ENCODE peak calls at places on chromosomes 4 and X, in five cellular contexts. One of them, this sample, is unnamed.

GRCh38 chr4:11397819-11398610 is 30.7 kb downstream of the HS3ST1 start:
- DNase-seq in A549: no peak
- DNase-seq in tibial artery: no peak
- DNase-seq in NB4: no peak
- DNase-seq in fibroblast of pulmonary artery: no peak
- DNase-seq in this sample: no peak

GRCh38 chr4:88219099-88219498 is 60.7 kb upstream of the ABCG2 start:
- DNase-seq in A549: peak
- DNase-seq in tibial artery: no peak
- DNase-seq in NB4: peak
- DNase-seq in fibroblast of pulmonary artery: peak
- DNase-seq in this sample: peak

GRCh38 chr4:74583757-74584156 is 138.8 kb downstream of the AREG start:
- DNase-seq in A549: no peak
- DNase-seq in tibial artery: no peak
- DNase-seq in NB4: no peak
- DNase-seq in fibroblast of pulmonary artery: peak
- DNase-seq in this sample: no peak

GRCh38 chr4:30838346-30838745 is 118.2 kb downstream of the PCDH7 start:
- DNase-seq in A549: no peak
- DNase-seq in tibial artery: no peak
- DNase-seq in NB4: no peak
- DNase-seq in fibroblast of pulmonary artery: no peak
- DNase-seq in this sample: no peak

GRCh38 chrX:111561851-111562250 is 50.4 kb downstream of the SERTM2 start:
- DNase-seq in A549: no peak
- DNase-seq in tibial artery: no peak
- DNase-seq in NB4: no peak
- DNase-seq in fibroblast of pulmonary artery: no peak
- DNase-seq in this sample: no peak

GRCh38 chr4:60822986-60823385 is 377.1 kb upstream of the ADGRL3 start:
- DNase-seq in A549: no peak
- DNase-seq in tibial artery: no peak
- DNase-seq in NB4: no peak
- DNase-seq in fibroblast of pulmonary artery: no peak
- DNase-seq in this sample: no peak

GRCh38 chrX:9873360-9873759 is 87.1 kb downstream of the SHROOM2 start:
- DNase-seq in A549: no peak
- DNase-seq in tibial artery: no peak
- DNase-seq in NB4: no peak
- DNase-seq in fibroblast of pulmonary artery: no peak
- DNase-seq in this sample: no peak

GRCh38 chr4:143693856-143694255 is 6.6 kb downstream of the FREM3 start:
- DNase-seq in A549: no peak
- DNase-seq in tibial artery: no peak
- DNase-seq in NB4: no peak
- DNase-seq in fibroblast of pulmonary artery: no peak
- DNase-seq in this sample: no peak

GRCh38 chr4:123230061-123230460 is 166.5 kb upstream of the SPRY1 start:
- DNase-seq in A549: no peak
- DNase-seq in tibial artery: no peak
- DNase-seq in NB4: no peak
- DNase-seq in fibroblast of pulmonary artery: peak
- DNase-seq in this sample: no peak

GRCh38 chr4:165714650-165715049 is 158.4 kb upstream of the TLL1 start:
- DNase-seq in A549: no peak
- DNase-seq in tibial artery: no peak
- DNase-seq in NB4: no peak
- DNase-seq in fibroblast of pulmonary artery: no peak
- DNase-seq in this sample: no peak

GRCh38 chrX:70166601-70167590 is 10.4 kb upstream of the DGAT2L6 start:
- DNase-seq in A549: peak
- DNase-seq in tibial artery: no peak
- DNase-seq in NB4: peak
- DNase-seq in fibroblast of pulmonary artery: peak
- DNase-seq in this sample: no peak

GRCh38 chr4:110514889-110515479 is 39.0 kb downstream of the ENPEP start:
- DNase-seq in A549: no peak
- DNase-seq in tibial artery: no peak
- DNase-seq in NB4: peak
- DNase-seq in fibroblast of pulmonary artery: peak
- DNase-seq in this sample: no peak

GRCh38 chr4:101205878-101206277 is 141.4 kb downstream of the PPP3CA start:
- DNase-seq in A549: no peak
- DNase-seq in tibial artery: no peak
- DNase-seq in NB4: no peak
- DNase-seq in fibroblast of pulmonary artery: peak
- DNase-seq in this sample: no peak

GRCh38 chrX:18672008-18672407 is at the start of gene RS1:
- DNase-seq in A549: no peak
- DNase-seq in tibial artery: no peak
- DNase-seq in NB4: no peak
- DNase-seq in fibroblast of pulmonary artery: no peak
- DNase-seq in this sample: no peak

GRCh38 chr4:110622841-110623709 is at the start of gene PITX2:
- DNase-seq in A549: no peak
- DNase-seq in tibial artery: no peak
- DNase-seq in NB4: no peak
- DNase-seq in fibroblast of pulmonary artery: peak
- DNase-seq in this sample: peak

GRCh38 chr4:104728380-104729122 is 233.9 kb upstream of the CXXC4 start:
- DNase-seq in A549: peak
- DNase-seq in tibial artery: no peak
- DNase-seq in NB4: no peak
- DNase-seq in fibroblast of pulmonary artery: peak
- DNase-seq in this sample: no peak

GRCh38 chr4:80070880-80071620 is 2.0 kb downstream of the ANTXR2 start:
- DNase-seq in A549: no peak
- DNase-seq in tibial artery: no peak
- DNase-seq in NB4: no peak
- DNase-seq in fibroblast of pulmonary artery: no peak
- DNase-seq in this sample: no peak

GRCh38 chr4:86089924-86090323 is 269.9 kb downstream of the MAPK10 start:
- DNase-seq in A549: no peak
- DNase-seq in tibial artery: no peak
- DNase-seq in NB4: no peak
- DNase-seq in fibroblast of pulmonary artery: no peak
- DNase-seq in this sample: no peak

GRCh38 chr4:185020863-185021761 is 2.8 kb downstream of the HELT start:
- DNase-seq in A549: no peak
- DNase-seq in tibial artery: no peak
- DNase-seq in NB4: no peak
- DNase-seq in fibroblast of pulmonary artery: no peak
- DNase-seq in this sample: no peak

GRCh38 chrX:125646195-125646594 is 326.5 kb downstream of the TEX13C start:
- DNase-seq in A549: no peak
- DNase-seq in tibial artery: no peak
- DNase-seq in NB4: peak
- DNase-seq in fibroblast of pulmonary artery: no peak
- DNase-seq in this sample: no peak

GRCh38 chr4:15656038-15656470 is 897 bp upstream of the FBXL5 start:
- DNase-seq in A549: no peak
- DNase-seq in tibial artery: no peak
- DNase-seq in NB4: no peak
- DNase-seq in fibroblast of pulmonary artery: peak
- DNase-seq in this sample: no peak

GRCh38 chr4:160546201-160546600 is 1443.3 kb downstream of the RAPGEF2 start:
- DNase-seq in A549: no peak
- DNase-seq in tibial artery: no peak
- DNase-seq in NB4: no peak
- DNase-seq in fibroblast of pulmonary artery: no peak
- DNase-seq in this sample: no peak

GRCh38 chr4:3714642-3715001 is 51.6 kb upstream of the ADRA2C start:
- DNase-seq in A549: no peak
- DNase-seq in tibial artery: no peak
- DNase-seq in NB4: no peak
- DNase-seq in fibroblast of pulmonary artery: no peak
- DNase-seq in this sample: no peak

GRCh38 chr4:75733369-75733768 is 9.0 kb downstream of the USO1 start:
- DNase-seq in A549: no peak
- DNase-seq in tibial artery: no peak
- DNase-seq in NB4: no peak
- DNase-seq in fibroblast of pulmonary artery: no peak
- DNase-seq in this sample: no peak

GRCh38 chrX:40996886-40997530 is 88.2 kb upstream of the USP9X start:
- DNase-seq in A549: peak
- DNase-seq in tibial artery: no peak
- DNase-seq in NB4: peak
- DNase-seq in fibroblast of pulmonary artery: peak
- DNase-seq in this sample: peak

DNA sequence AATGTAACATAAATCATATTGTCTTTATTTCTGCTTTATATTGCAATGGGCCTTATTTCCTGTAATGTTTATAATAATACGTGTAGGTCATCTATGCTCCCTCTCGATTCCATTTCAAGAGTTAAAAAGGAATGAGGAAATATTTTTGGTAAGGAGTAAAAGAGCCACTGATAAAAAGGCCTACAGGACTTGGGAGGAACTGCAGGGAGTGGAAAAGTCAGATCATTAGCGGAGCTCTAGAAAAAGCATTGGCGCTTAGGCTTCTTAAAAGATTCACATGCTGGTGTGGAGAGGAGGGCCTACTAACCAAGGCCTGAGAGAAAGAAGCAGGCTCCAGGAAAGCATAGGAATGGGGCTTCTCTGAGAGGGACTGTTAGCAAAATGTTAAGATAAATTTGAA is 82.9 kb upstream of the PNPLA4 start:
- DNase-seq in A549: no peak
- DNase-seq in tibial artery: no peak
- DNase-seq in NB4: no peak
- DNase-seq in fibroblast of pulmonary artery: no peak
- DNase-seq in this sample: no peak
- TF ChIP-seq CTCF in A549: no peak
- TF ChIP-seq CTCF in tibial artery: no peak
- TF ChIP-seq CTCF in NB4: no peak
- TF ChIP-seq CTCF in fibroblast of pulmonary artery: peak
- TF ChIP-seq CTCF in this sample: no peak

GRCh38 chr4:25863347-25863784 is 578 bp upstream of the SEL1L3 start:
- DNase-seq in A549: peak
- DNase-seq in tibial artery: no peak
- DNase-seq in NB4: no peak
- DNase-seq in fibroblast of pulmonary artery: no peak
- DNase-seq in this sample: no peak
- TF ChIP-seq CTCF in A549: peak
- TF ChIP-seq CTCF in tibial artery: no peak
- TF ChIP-seq CTCF in NB4: no peak
- TF ChIP-seq CTCF in fibroblast of pulmonary artery: peak
- TF ChIP-seq CTCF in this sample: peak

DNA sequence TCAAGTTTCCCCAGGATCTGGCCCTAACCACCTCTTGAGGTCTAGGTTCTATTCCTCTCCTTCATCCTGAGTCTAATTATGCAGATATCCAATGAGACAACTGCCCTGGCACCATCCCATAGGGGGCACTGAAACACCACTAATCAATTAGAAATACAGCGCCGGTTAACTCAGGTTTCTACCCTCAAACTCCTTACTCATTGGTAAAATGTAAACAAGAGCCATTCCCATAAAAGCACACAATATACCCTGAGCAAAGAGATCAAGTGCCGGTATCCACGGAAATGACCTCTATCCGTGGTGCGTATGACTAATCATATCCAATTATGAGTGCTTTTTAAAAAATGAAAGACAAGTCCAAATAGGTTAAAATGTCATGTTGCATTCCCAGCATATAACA is 141.3 kb downstream of the MAML3 start:
- DNase-seq in A549: peak
- DNase-seq in tibial artery: no peak
- DNase-seq in NB4: peak
- DNase-seq in fibroblast of pulmonary artery: peak
- DNase-seq in this sample: peak
- TF ChIP-seq CTCF in A549: peak
- TF ChIP-seq CTCF in tibial artery: peak
- TF ChIP-seq CTCF in NB4: peak
- TF ChIP-seq CTCF in fibroblast of pulmonary artery: peak
- TF ChIP-seq CTCF in this sample: peak

GRCh38 chrX:39705299-39705698 is 392.5 kb downstream of the BCOR start:
- DNase-seq in A549: peak
- DNase-seq in tibial artery: peak
- DNase-seq in NB4: peak
- DNase-seq in fibroblast of pulmonary artery: peak
- DNase-seq in this sample: peak
- TF ChIP-seq CTCF in A549: no peak
- TF ChIP-seq CTCF in tibial artery: peak
- TF ChIP-seq CTCF in NB4: peak
- TF ChIP-seq CTCF in fibroblast of pulmonary artery: peak
- TF ChIP-seq CTCF in this sample: peak

DNA sequence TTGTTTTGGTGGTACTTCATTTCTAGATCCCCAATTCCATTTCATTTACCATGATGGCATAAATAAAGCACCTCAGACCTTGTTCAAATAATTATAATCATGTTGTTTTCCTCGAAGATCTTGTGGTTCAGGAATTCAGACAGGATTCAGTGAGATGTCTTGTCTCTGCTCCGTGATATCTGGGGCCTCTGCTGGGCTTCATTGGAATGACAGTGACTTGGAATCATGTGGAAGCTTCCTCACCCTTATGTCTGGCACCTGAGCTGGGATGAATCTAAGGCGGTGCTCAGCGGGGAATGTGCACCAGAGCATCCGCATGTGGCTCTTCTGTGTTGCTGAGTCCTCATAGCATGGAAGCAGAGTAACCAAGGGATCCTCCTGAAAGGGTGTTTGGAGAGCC is 132.2 kb downstream of the VEGFC start:
- DNase-seq in A549: peak
- DNase-seq in tibial artery: no peak
- DNase-seq in NB4: no peak
- DNase-seq in fibroblast of pulmonary artery: no peak
- DNase-seq in this sample: no peak
- TF ChIP-seq CTCF in A549: no peak
- TF ChIP-seq CTCF in tibial artery: no peak
- TF ChIP-seq CTCF in NB4: no peak
- TF ChIP-seq CTCF in fibroblast of pulmonary artery: peak
- TF ChIP-seq CTCF in this sample: no peak

DNA sequence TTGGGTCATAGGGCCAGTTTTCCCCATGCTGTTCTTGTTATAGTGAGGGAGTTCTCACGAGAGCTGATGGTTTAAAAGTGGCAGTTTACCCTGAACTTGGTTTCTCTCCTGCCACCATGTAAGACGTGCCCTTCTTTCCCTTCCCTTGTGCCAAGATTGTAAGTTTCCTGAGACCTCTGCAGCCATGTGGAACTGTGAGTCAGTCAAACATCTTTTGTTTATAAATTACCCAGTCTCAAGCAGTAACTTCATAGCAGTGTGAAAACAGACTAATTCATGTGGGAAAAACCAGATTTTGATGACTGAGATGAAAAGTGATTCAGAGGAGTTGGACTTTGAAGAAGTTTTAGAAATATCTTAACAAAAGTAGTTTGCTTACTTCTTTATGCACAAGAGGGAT is 101.4 kb downstream of the ARHGAP10 start:
- DNase-seq in A549: no peak
- DNase-seq in tibial artery: no peak
- DNase-seq in NB4: no peak
- DNase-seq in fibroblast of pulmonary artery: no peak
- DNase-seq in this sample: no peak
- TF ChIP-seq CTCF in A549: no peak
- TF ChIP-seq CTCF in tibial artery: no peak
- TF ChIP-seq CTCF in NB4: no peak
- TF ChIP-seq CTCF in fibroblast of pulmonary artery: no peak
- TF ChIP-seq CTCF in this sample: no peak